ENCODE peak calls at places on chromosome 13, in ten cellular contexts. L is body of pancreas; E is Peyer's patch; P is colonic mucosa; K is left ventricle myocardium inferior; B is HFFc6; U is AG09319; Y is CD8-positive, alpha-beta T cell; N is dorsolateral prefrontal cortex; W is fibroblast of mammary gland. A is an unnamed sample.

GRCh38 chr13:45916036-45916435 is 64.5 kb upstream of the SIAH3 start:
- DNase-seq in L (no peak), E (no peak), P (no peak), K (no peak), B (no peak), U (no peak), Y (no peak), N (no peak), W (no peak), A (no peak)

GRCh38 chr13:105441406-105441805 is 1094.1 kb downstream of the EFNB2 start:
- DNase-seq in L (no peak), E (no peak), P (no peak), K (no peak), B (no peak), U (no peak), Y (no peak), N (no peak), W (no peak), A (no peak)

GRCh38 chr13:109918179-109918651 is 131.8 kb upstream of the IRS2 start:
- DNase-seq in L (no peak), E (no peak), P (no peak), K (no peak), B (no peak), U (no peak), Y (no peak), N (no peak), W (peak; percentile 41), A (no peak)

GRCh38 chr13:31588331-31588730 is 151.0 kb upstream of the RXFP2 start:
- DNase-seq in L (no peak), E (no peak), P (peak; percentile 62), K (no peak), B (no peak), U (no peak), Y (no peak), N (no peak), W (no peak), A (no peak)

GRCh38 chr13:93307166-93307565 is 80.6 kb downstream of the GPC6 start:
- DNase-seq in L (no peak), E (no peak), P (no peak), K (no peak), B (no peak), U (no peak), Y (no peak), N (no peak), W (peak; percentile 58), A (no peak)

GRCh38 chr13:77386880-77387606 is 60.1 kb upstream of the MYCBP2 start:
- DNase-seq in L (no peak), E (no peak), P (no peak), K (no peak), B (peak; percentile 69), U (peak; percentile 54), Y (no peak), N (no peak), W (peak; percentile 84), A (no peak)

GRCh38 chr13:48862572-48862971 is 113.1 kb upstream of the FNDC3A start:
- DNase-seq in L (no peak), E (no peak), P (no peak), K (no peak), B (no peak), U (no peak), Y (no peak), N (no peak), W (no peak), A (no peak)

GRCh38 chr13:35349673-35350278 is 126.7 kb downstream of the MAB21L1 start:
- DNase-seq in L (no peak), E (no peak), P (no peak), K (no peak), B (no peak), U (no peak), Y (no peak), N (no peak), W (peak; percentile 39), A (no peak)

GRCh38 chr13:30108216-30108912 is 199.0 kb downstream of the KATNAL1 start:
- DNase-seq in L (no peak), E (no peak), P (no peak), K (no peak), B (no peak), U (no peak), Y (no peak), N (no peak), W (no peak), A (no peak)

GRCh38 chr13:50365300-50365682 is 350.0 kb downstream of the KCNRG start:
- DNase-seq in L (no peak), E (no peak), P (no peak), K (no peak), B (no peak), U (no peak), Y (peak; percentile 27), N (no peak), W (no peak), A (no peak)

GRCh38 chr13:107373551-107373950 is 805.6 kb upstream of the ARGLU1 start:
- DNase-seq in L (no peak), E (no peak), P (no peak), K (no peak), B (no peak), U (peak; percentile 39), Y (no peak), N (no peak), W (peak; percentile 79), A (no peak)

GRCh38 chr13:69704311-69704710 is 403.3 kb upstream of the ATXN8OS start:
- DNase-seq in L (no peak), E (no peak), P (no peak), K (no peak), B (no peak), U (no peak), Y (no peak), N (no peak), W (no peak), A (no peak)

GRCh38 chr13:23715762-23716235 is 145.6 kb downstream of the TNFRSF19 start:
- DNase-seq in L (peak; percentile 36), E (no peak), P (no peak), K (no peak), B (no peak), U (no peak), Y (no peak), N (no peak), W (no peak), A (no peak)

GRCh38 chr13:43986395-43986794 is 106.7 kb downstream of the LACC1 start:
- DNase-seq in L (no peak), E (no peak), P (no peak), K (no peak), B (no peak), U (no peak), Y (no peak), N (no peak), W (no peak), A (no peak)

GRCh38 chr13:30276178-30276577 is 31.2 kb downstream of the KATNAL1 start:
- DNase-seq in L (no peak), E (no peak), P (no peak), K (no peak), B (no peak), U (no peak), Y (no peak), N (no peak), W (no peak), A (no peak)

GRCh38 chr13:62321139-62321538 is 905.5 kb upstream of the PCDH20 start:
- DNase-seq in L (no peak), E (no peak), P (no peak), K (no peak), B (no peak), U (no peak), Y (no peak), N (no peak), W (no peak), A (no peak)

GRCh38 chr13:93227280-93227905 is 786 bp downstream of the GPC6 start:
- DNase-seq in L (no peak), E (no peak), P (no peak), K (no peak), B (peak; percentile 13), U (no peak), Y (no peak), N (no peak), W (peak; percentile 46), A (no peak)

DNA sequence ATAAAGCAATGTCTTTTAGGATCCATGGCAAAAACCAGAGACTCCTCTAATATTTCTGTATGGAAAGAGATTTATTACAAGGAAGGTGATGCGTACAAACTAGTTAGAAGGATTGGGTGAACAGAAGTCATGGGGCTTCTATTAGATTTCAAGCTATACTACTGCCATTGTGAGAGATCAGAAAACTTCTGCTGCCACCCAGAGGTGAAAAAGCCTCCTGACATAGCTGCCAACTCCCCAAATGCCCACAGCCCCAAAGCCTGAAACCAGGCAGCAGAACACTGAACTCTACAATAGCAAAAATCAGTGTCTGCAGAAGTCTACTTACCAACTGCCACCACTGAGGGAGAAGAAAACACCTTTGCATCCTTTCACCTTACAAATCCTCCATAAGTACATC is 379.0 kb upstream of the MIR17HG start:
- DNase-seq in L (no peak), E (no peak), P (no peak), K (no peak), B (no peak), U (no peak), Y (no peak), N (no peak), W (peak; percentile 1), A (no peak)
- TF ChIP-seq CTCF in L (peak; percentile 42), E (no peak), P (no peak), K (peak; percentile 42), B (no peak), U (no peak), Y (no peak), N (peak; percentile 40), W (peak; percentile 6), A (no peak)

DNA sequence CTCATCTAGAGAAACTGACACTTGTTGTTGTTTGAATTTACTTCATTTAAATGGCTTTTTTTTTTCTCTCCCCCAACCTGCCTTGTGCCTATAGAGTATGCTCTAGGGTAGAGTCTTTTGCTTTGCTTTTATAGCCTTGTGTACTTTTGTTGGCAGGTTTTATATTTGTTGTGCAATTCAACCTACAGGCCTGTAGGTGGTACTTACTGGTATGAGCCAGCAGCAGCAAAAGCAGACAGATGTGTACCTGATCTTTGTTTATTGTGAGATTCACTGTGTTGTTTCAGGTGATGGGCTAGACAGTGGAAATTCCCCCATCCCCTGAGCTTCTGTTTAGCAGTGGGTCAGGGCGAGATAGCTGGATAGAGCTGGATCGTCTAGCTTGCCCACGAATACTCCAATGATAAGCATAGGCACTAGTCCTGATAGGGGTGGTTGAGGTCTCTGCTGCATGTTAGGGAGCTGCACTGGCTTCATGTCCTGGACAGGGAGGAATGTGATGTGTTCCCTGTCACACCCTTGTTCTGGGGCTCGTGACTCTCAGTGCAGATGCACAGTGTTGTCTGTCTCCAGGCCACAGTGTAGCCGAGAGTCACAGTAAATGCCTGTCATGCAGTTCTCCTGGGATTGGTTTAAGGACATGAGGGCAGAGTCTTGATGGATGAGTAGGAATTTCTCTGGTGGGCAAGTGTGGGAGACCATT is 21.3 kb downstream of the DNAJC3 start:
- DNase-seq in L (no peak), E (no peak), P (no peak), K (no peak), B (no peak), U (no peak), Y (no peak), N (no peak), W (peak; percentile 24), A (no peak)
- TF ChIP-seq CTCF in L (peak; percentile 15), E (no peak), P (no peak), K (peak; percentile 29), B (peak; percentile 66), U (no peak), Y (peak; percentile 18), N (no peak), W (peak; percentile 39), A (no peak)

GRCh38 chr13:80361883-80362327 is 21.0 kb upstream of the SPRY2 start:
- DNase-seq in L (no peak), E (no peak), P (peak; percentile 30), K (no peak), B (no peak), U (no peak), Y (no peak), N (no peak), W (no peak), A (no peak)
- TF ChIP-seq CTCF in L (no peak), E (no peak), P (no peak), K (no peak), B (no peak), U (no peak), Y (no peak), N (no peak), W (no peak), A (no peak)

GRCh38 chr13:111153279-111153976 is 38.3 kb downstream of the ARHGEF7 start:
- DNase-seq in L (peak; percentile 89), E (peak; percentile 96), P (peak; percentile 94), K (peak; percentile 94), B (peak; percentile 84), U (peak; percentile 73), Y (peak; percentile 91), N (peak; percentile 92), W (peak; percentile 86), A (peak; percentile 89)
- TF ChIP-seq CTCF in L (peak; percentile 5), E (no peak), P (no peak), K (peak; percentile 28), B (peak; percentile 36), U (peak; percentile 16), Y (no peak), N (peak; percentile 31), W (peak; percentile 3), A (no peak)

A was measured in CD4-positive, alpha-beta T cell.